ENCODE peak calls at places on chromosomes 11 and 22, in four cellular contexts. B is stimulated activated CD4-positive, alpha-beta T cell treated with anti-CD3 and anti-CD28 coated beads, Interleukin-1b, Interleukin-23, amount 100 ng/mL, for 1 hour; Z is stimulated activated CD8-positive, alpha-beta memory T cell treated with anti-CD3 and anti-CD28 coated beads, Interleukin-15, amount 100 ng/mL, for 1 hour; G is activated gamma-delta T cell treated with Interleukin-2 at 50 U/mL for 16 hours. Y is an unnamed sample.

GRCh38 chr22:45617948-45618347 is 53.7 kb upstream of the ATXN10 start:
- DNase-seq in B (no peak), Z (no peak), G (no peak), Y (no peak)

GRCh38 chr11:24391165-24391564 is 105.7 kb upstream of the LUZP2 start:
- DNase-seq in B (no peak), Z (no peak), G (no peak), Y (peak)

GRCh38 chr11:108559904-108560303 is 33.7 kb downstream of the EXPH5 start:
- DNase-seq in B (no peak), Z (no peak), G (no peak), Y (no peak)

GRCh38 chr22:44031111-44031963 is 7.2 kb downstream of the PARVB start:
- DNase-seq in B (no peak), Z (no peak), G (no peak), Y (no peak)

GRCh38 chr22:47448231-47449035 is 686.0 kb downstream of the TBC1D22A start:
- DNase-seq in B (no peak), Z (no peak), G (no peak), Y (no peak)

GRCh38 chr11:47534707-47535251 is 18.2 kb downstream of the CELF1 start:
- DNase-seq in B (no peak), Z (no peak), G (no peak), Y (no peak)

GRCh38 chr22:20798218-20798617 is 24.3 kb downstream of the SERPIND1 start:
- DNase-seq in B (no peak), Z (no peak), G (no peak), Y (no peak)

GRCh38 chr22:19448076-19448607 is 631 bp upstream of the C22orf39 start:
- DNase-seq in B (no peak), Z (no peak), G (peak), Y (peak)

GRCh38 chr22:42797021-42797420 is 60.1 kb downstream of the ARFGAP3 start:
- DNase-seq in B (no peak), Z (no peak), G (no peak), Y (no peak)

GRCh38 chr11:102437026-102437425 is 15.5 kb downstream of the TMEM123 start:
- DNase-seq in B (no peak), Z (no peak), G (no peak), Y (no peak)

GRCh38 chr11:65817815-65818680 is 15.7 kb upstream of the SNX32 start:
- DNase-seq in B (peak), Z (peak), G (peak), Y (peak)

GRCh38 chr11:72769680-72770079 is 17.5 kb upstream of the ARAP1 start:
- DNase-seq in B (no peak), Z (no peak), G (no peak), Y (no peak)

GRCh38 chr11:76685841-76686240 is 15.3 kb upstream of the LRRC32 start:
- DNase-seq in B (no peak), Z (no peak), G (no peak), Y (no peak)

GRCh38 chr22:25777870-25778269 is 35.9 kb downstream of the MYO18B start:
- DNase-seq in B (no peak), Z (no peak), G (no peak), Y (peak)

GRCh38 chr11:11082651-11083050 is 224.8 kb upstream of the ZBED5 start:
- DNase-seq in B (no peak), Z (no peak), G (no peak), Y (no peak)

GRCh38 chr11:60985501-60985900 is 14.0 kb downstream of the CD6 start:
- DNase-seq in B (no peak), Z (no peak), G (no peak), Y (no peak)

GRCh38 chr11:44338721-44339529 is 29.0 kb upstream of the ALX4 start:
- DNase-seq in B (no peak), Z (no peak), G (no peak), Y (no peak)

Y was measured in fibroblast of the conjunctiva.